ENCODE peak calls at places on chromosomes 16 and 17, in seven cellular contexts. B, I, J, D, C, X and H are unnamed samples. For H3K9me3, the result is how much of the 10 kb centered on the place peaks cover.

GRCh38 chr17:13086142-13086769 is 68.4 kb upstream of the ELAC2 start:
- DNase-seq in B (no peak), J (no peak), X (no peak), I (peak), D (no peak), C (no peak), H (no peak)

GRCh38 chr16:381788-382717 is at the start of gene PGAP6:
- DNase-seq in J (peak), C (peak), X (no peak), B (peak), I (peak), D (peak), H (peak)

GRCh38 chr17:10198509-10199249 is at the start of gene GAS7:
- DNase-seq in J (no peak), I (peak), C (peak), D (no peak), B (peak), X (no peak), H (no peak)

GRCh38 chr16:57514371-57514770 is 22.0 kb downstream of the CCDC102A start:
- DNase-seq in C (no peak), D (no peak), B (no peak), X (no peak), I (no peak), J (no peak), H (no peak)

GRCh38 chr17:77266891-77267341 is 126.1 kb downstream of the SEC14L1 start:
- DNase-seq in J (peak), C (no peak), B (no peak), I (peak), D (no peak), X (no peak), H (no peak)

GRCh38 chr16:76345093-76345735 is 68.0 kb downstream of the CNTNAP4 start:
- DNase-seq in B (no peak), D (no peak), I (peak), X (no peak), C (peak), J (no peak), H (no peak)

GRCh38 chr17:2405247-2405926 is 4.5 kb upstream of the MNT start:
- DNase-seq in B (no peak), C (no peak), I (peak), X (no peak), D (no peak), J (no peak), H (no peak)

GRCh38 chr16:67430504-67431076 is 331 bp upstream of the HSD11B2 start:
- DNase-seq in J (peak), B (no peak), D (peak), X (no peak), I (peak), C (no peak), H (no peak)

GRCh38 chr17:1486802-1487695 is 5.4 kb downstream of the MYO1C start:
- DNase-seq in X (no peak), B (peak), C (peak), J (peak), D (peak), I (peak), H (peak)

GRCh38 chr16:66382966-66383299 is 16.4 kb downstream of the CDH5 start:
- DNase-seq in X (no peak), B (no peak), J (no peak), I (peak), D (no peak), C (no peak), H (no peak)

GRCh38 chr16:1903845-1904820 is 14.1 kb downstream of the HS3ST6 start:
- DNase-seq in X (no peak), C (peak), I (no peak), B (no peak), J (no peak), D (no peak), H (no peak)

GRCh38 chr16:68343137-68343536 is 32.3 kb downstream of the PRMT7 start:
- DNase-seq in I (no peak), J (no peak), D (no peak), X (no peak), B (no peak), C (no peak), H (no peak)

GRCh38 chr16:86383488-86384262 is 126.7 kb upstream of the FOXF1 start:
- DNase-seq in J (peak), D (no peak), B (peak), X (no peak), I (peak), C (no peak), H (no peak)

GRCh38 chr16:28110479-28110878 is 47.0 kb upstream of the GSG1L start:
- DNase-seq in J (no peak), C (no peak), I (no peak), X (no peak), B (no peak), D (no peak), H (no peak)

GRCh38 chr17:50920891-50921595 is 54.9 kb upstream of the TOB1 start:
- DNase-seq in B (no peak), X (no peak), I (no peak), C (no peak), J (no peak), D (no peak), H (no peak)

GRCh38 chr17:48528153-48528912 is 2.5 kb downstream of the HOXB1 start:
- DNase-seq in I (no peak), C (no peak), B (no peak), J (peak), D (no peak), X (no peak), H (no peak)

GRCh38 chr17:17403899-17404576 is 72.8 kb upstream of the MED9 start:
- DNase-seq in X (no peak), C (no peak), I (no peak), B (no peak), D (no peak), J (no peak), H (peak)

GRCh38 chr16:29899516-29900101 is at the start of gene SEZ6L2:
- DNase-seq in I (peak), C (no peak), B (peak), J (peak), D (peak), X (no peak), H (no peak)

GRCh38 chr16:87062569-87063442 is 254.4 kb downstream of the C16orf95 start:
- DNase-seq in I (peak), J (peak), B (no peak), D (peak), C (peak), X (no peak), H (no peak)

GRCh38 chr16:17555176-17555575 is 84.4 kb upstream of the XYLT1 start:
- DNase-seq in C (no peak), B (no peak), J (no peak), D (no peak), I (peak), X (no peak), H (no peak)

GRCh38 chr16:21646721-21647561 is 5.5 kb downstream of the IGSF6 start:
- DNase-seq in B (no peak), C (no peak), J (no peak), X (no peak), D (no peak), I (no peak), H (peak)

GRCh38 chr16:75559564-75560372 is 3.7 kb upstream of the TMEM231 start:
- DNase-seq in D (no peak), B (no peak), X (no peak), J (peak), C (no peak), I (peak), H (no peak)

GRCh38 chr16:3601614-3602319 is 9.6 kb downstream of the SLX4 start:
- DNase-seq in C (no peak), X (no peak), D (no peak), B (no peak), I (no peak), J (no peak), H (no peak)

GRCh38 chr17:50835563-50836231 is at the start of gene WFIKKN2:
- DNase-seq in D (no peak), C (peak), B (no peak), X (no peak), J (no peak), I (no peak), H (no peak)

GRCh38 chr17:62140836-62141235 is 75.8 kb upstream of the MED13 start:
- DNase-seq in B (no peak), D (peak), I (no peak), X (no peak), J (no peak), C (no peak), H (no peak)

GRCh38 chr16:69691980-69692911 is 34.1 kb downstream of the NQO1 start:
- DNase-seq in I (peak), X (no peak), C (no peak), J (no peak), B (no peak), D (no peak), H (no peak)

GRCh38 chr16:89093602-89094251 is at the start of gene ACSF3:
- DNase-seq in C (peak), D (peak), B (peak), X (no peak), I (peak), J (peak), H (peak)

GRCh38 chr16:21097151-21097550 is 53.5 kb downstream of the DNAH3 start:
- DNase-seq in J (no peak), B (no peak), I (peak), C (no peak), X (no peak), D (no peak), H (no peak)

GRCh38 chr17:48776602-48777001 is 40.4 kb downstream of the TTLL6 start:
- DNase-seq in I (no peak), X (no peak), D (no peak), C (no peak), B (no peak), J (no peak), H (no peak)

GRCh38 chr16:31893824-31894223 is 20.2 kb downstream of the ZNF267 start:
- DNase-seq in I (no peak), J (no peak), C (no peak), B (no peak), D (no peak), X (no peak), H (no peak)
- H3K9me3 ChIP-seq in I (under half), J (half or more), C (under half), B (under half), D (under half), X (under half), H (under half)

GRCh38 chr17:80659651-80660050 is 115.0 kb downstream of the RPTOR start:
- DNase-seq in C (no peak), J (no peak), X (no peak), B (no peak), D (no peak), I (no peak), H (no peak)
- H3K9me3 ChIP-seq in C (under half), J (under half), X (under half), B (under half), D (under half), I (under half), H (under half)

GRCh38 chr16:77511053-77511452 is 76.2 kb upstream of the ADAMTS18 start:
- DNase-seq in D (no peak), B (no peak), X (no peak), I (no peak), J (no peak), C (no peak), H (no peak)
- H3K9me3 ChIP-seq in D (under half), B (under half), X (under half), I (under half), J (under half), C (under half), H (under half)

GRCh38 chr16:85004587-85005205 is 6.6 kb downstream of the ZDHHC7 start:
- DNase-seq in B (peak), C (no peak), J (peak), I (peak), D (no peak), X (no peak), H (no peak)
- H3K9me3 ChIP-seq in B (under half), C (under half), J (under half), I (under half), D (under half), X (under half), H (under half)

DNA sequence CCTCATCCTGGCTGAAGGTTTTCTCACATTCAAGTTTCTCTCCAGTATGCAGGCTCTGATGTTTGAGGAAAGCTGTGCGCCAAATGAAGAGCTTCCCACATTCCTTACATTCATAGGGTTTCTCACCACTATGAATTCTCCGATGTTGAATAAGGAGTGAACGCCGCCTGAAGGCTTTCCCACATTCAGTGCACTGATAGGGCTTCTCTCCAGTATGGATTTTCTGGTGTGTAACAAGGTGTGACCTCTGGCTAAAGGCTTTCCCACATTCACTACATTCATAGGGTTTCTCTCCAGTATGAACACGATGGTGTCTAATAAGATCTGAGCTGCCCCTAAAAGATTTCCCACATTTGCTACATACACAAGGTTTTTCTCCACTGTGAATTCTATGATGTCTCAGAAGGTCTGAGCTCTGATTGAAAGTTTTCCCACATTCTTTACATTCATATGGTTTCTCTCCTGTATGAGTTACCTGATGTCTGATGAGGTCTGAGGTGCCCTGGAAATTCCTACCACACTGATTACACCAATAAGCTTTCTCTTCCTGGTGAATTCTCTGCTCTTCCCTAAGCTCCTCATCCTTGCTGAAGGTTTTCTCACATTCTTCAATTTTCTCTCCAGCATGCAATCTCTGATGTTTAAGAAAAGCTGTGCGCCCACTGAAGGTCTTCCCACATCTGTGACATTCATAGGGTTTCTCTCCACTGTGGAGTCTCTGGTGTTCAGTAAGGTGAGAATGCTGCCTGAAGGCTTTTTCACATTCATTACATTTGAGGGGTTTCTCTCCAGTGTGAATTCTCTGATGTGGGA is 8.9 kb downstream of the ZNF594 start:
- DNase-seq in I (no peak), D (no peak), B (no peak), X (no peak), J (no peak), C (no peak), H (no peak)
- H3K9me3 ChIP-seq in I (under half), D (under half), B (half or more), X (half or more), J (under half), C (half or more), H (under half)

GRCh38 chr16:79434097-79434496 is 166.4 kb downstream of the MAF start:
- DNase-seq in C (no peak), B (no peak), D (no peak), I (no peak), J (no peak), X (no peak), H (no peak)
- H3K9me3 ChIP-seq in C (under half), B (under half), D (under half), I (under half), J (under half), X (under half), H (under half)

GRCh38 chr17:34006126-34006525 is 249.0 kb upstream of the CCL2 start:
- DNase-seq in I (no peak), D (no peak), J (no peak), X (no peak), C (no peak), B (no peak), H (no peak)
- H3K9me3 ChIP-seq in I (under half), D (under half), J (under half), X (under half), C (under half), B (under half), H (under half)

GRCh38 chr16:79093554-79093967 is 507.0 kb downstream of the MAF start:
- DNase-seq in D (no peak), B (no peak), X (no peak), I (no peak), J (no peak), C (no peak), H (no peak)

GRCh38 chr16:79097090-79097489 is 503.4 kb downstream of the MAF start:
- DNase-seq in I (no peak), J (no peak), B (no peak), X (no peak), D (no peak), C (no peak), H (no peak)

GRCh38 chr16:79098897-79099296 is 501.6 kb downstream of the MAF start:
- DNase-seq in J (no peak), D (no peak), C (no peak), I (no peak), X (no peak), B (no peak), H (no peak)

GRCh38 chr16:79097781-79098180 is 502.8 kb downstream of the MAF start:
- DNase-seq in B (no peak), D (no peak), J (no peak), X (no peak), I (no peak), C (no peak), H (no peak)

DNA sequence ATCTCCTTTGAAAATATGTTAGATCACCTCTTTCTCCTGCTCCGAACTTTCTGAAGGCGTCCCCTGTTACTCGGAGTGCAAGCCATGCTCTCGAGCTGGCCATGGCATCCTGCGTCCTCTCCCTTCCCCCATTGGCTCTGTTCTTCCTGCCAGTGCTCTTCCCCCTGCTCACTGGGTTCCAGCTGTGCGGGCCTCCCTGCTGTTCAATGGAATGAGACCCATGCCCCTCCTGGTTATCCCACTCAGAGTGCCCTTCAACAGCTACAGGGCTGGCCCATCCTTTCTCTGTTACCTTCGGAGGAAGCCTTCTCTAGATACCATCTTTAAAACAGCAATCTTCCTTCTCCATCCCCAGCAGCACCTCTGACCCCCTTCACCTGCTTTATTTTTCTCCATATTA is 504.3 kb downstream of the MAF start:
- DNase-seq in C (no peak), I (no peak), X (no peak), D (no peak), B (no peak), J (no peak), H (no peak)
- H3K9me3 ChIP-seq in C (under half), I (under half), X (under half), D (under half), B (under half), J (under half), H (under half)

DNA sequence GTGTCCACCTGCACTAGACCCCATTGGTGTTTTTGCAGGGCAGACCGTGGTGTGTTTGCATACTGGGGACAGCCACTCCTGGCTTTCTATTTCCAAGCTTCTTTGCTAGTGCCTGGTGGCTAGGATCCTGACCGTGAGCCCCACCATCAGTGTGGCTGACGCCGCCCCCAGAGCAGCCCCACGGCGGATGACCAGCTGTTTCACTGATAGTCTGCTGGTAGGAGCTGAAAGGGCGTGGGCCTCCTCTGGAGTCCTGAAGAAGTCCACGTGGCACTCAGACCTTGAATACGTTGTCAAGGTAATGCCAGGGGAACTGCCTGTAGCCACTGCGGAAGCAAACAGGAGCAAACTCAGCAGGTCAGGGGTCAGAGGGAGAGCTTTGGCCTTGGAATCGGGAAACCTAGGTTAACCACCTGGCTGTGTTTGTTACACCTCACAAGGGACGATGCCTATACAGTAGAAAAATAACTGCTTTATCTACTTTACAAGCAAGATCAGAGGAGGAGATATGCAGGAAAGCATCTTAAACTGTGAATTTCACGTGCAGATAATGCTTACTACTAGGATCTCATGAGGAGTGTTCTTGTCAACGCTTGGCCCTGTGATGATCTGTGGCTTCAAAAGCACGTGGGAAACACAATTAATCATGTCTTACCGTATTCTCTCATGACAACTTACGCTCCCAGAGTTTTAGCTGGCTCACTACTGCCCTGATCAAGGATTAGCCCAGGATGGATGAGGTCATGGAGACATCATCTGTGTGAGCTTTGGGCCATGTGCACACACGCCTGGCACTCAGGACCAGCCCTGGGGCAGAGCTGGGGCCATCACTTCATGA is 30.2 kb downstream of the ALDH3A2 start:
- DNase-seq in I (no peak), J (no peak), B (no peak), C (no peak), D (no peak), X (no peak), H (no peak)
- H3K9me3 ChIP-seq in I (under half), J (under half), B (under half), C (under half), D (under half), X (under half), H (under half)

DNA sequence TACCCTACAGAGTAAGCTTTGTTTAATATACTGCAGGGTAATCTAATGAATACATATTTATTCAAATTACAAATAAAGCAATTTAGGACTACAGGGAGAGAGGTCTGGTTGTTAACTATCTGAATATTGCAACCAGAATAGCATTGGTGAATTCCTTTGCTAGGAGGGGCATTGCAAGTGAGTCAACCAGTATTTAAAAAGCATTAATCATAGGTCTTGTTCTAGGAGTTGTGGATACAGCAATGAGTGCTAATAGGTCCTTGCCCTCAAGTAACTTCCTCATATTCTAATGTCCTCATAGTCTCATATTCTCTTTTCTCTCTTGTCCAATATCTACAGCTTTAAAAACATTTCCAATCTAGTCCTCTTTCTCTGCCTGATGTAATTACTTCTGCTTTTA is 531.3 kb downstream of the CDH11 start:
- DNase-seq in X (no peak), C (no peak), D (no peak), B (no peak), J (no peak), I (peak), H (no peak)
- H3K9me3 ChIP-seq in X (under half), C (under half), D (under half), B (under half), J (under half), I (under half), H (under half)